ENCODE peak calls at places on chromosomes 6 and 20, in five cellular contexts. G is lower lobe of right lung, Y is pancreas, K is fibroblast of lung, Z is cardiac muscle cell. F is an unnamed sample.

GRCh38 chr6:41901882-41902519 is 6.8 kb upstream of the USP49 start:
- DNase-seq in Y (no peak), K (peak; percentile 39), Z (no peak), G (no peak), F (peak; percentile 39)

GRCh38 chr6:7261030-7261841 is 51.8 kb downstream of the SSR1 start:
- DNase-seq in K (peak; percentile 82), Y (peak; percentile 88), Z (peak; percentile 94), G (peak; percentile 92), F (peak; percentile 91)

GRCh38 chr6:142165227-142165626 is 18.2 kb downstream of the VTA1 start:
- DNase-seq in K (no peak), Y (no peak), G (no peak), Z (no peak), F (no peak)

GRCh38 chr6:55174211-55175013 is at the start of gene HCRTR2:
- DNase-seq in Z (peak; percentile 17), K (peak; percentile 7), Y (no peak), G (no peak), F (no peak)

GRCh38 chr20:23211164-23211563 is 125.0 kb upstream of the CD93 start:
- DNase-seq in Y (no peak), K (no peak), Z (no peak), G (no peak), F (no peak)

GRCh38 chr6:2560140-2560818 is 190.4 kb downstream of the MYLK4 start:
- DNase-seq in G (no peak), Y (no peak), K (no peak), Z (no peak), F (no peak)

GRCh38 chr6:116444991-116445566 is 16.1 kb upstream of the CALHM6 start:
- DNase-seq in G (no peak), Z (no peak), Y (no peak), K (no peak), F (no peak)

GRCh38 chr6:77876300-77876699 is 223.5 kb downstream of the MEI4 start:
- DNase-seq in G (no peak), K (no peak), Z (no peak), Y (no peak), F (no peak)

GRCh38 chr6:53273356-53273755 is 75.4 kb downstream of the ELOVL5 start:
- DNase-seq in G (no peak), Z (no peak), Y (no peak), K (no peak), F (no peak)

GRCh38 chr20:13029687-13030510 is 21.1 kb downstream of the SPTLC3 start:
- DNase-seq in Z (no peak), K (peak; percentile 89), Y (no peak), G (no peak), F (no peak)

GRCh38 chr6:157982297-157982579 is 575 bp downstream of the SYNJ2 start:
- DNase-seq in G (no peak), Z (peak; percentile 58), K (peak; percentile 42), Y (peak; percentile 77), F (peak; percentile 68)

GRCh38 chr20:64079273-64080012 is at the start of gene RGS19:
- DNase-seq in K (peak; percentile 44), G (peak; percentile 91), Y (peak; percentile 91), Z (peak; percentile 86), F (peak; percentile 71)

GRCh38 chr6:85679445-85680123 is 36.9 kb upstream of the SYNCRIP start:
- DNase-seq in K (peak; percentile 18), G (no peak), Y (no peak), Z (no peak), F (no peak)

GRCh38 chr6:63805808-63806572 is 170.4 kb downstream of the PHF3 start:
- DNase-seq in K (peak; percentile 92), Y (no peak), G (no peak), Z (no peak), F (no peak)

GRCh38 chr20:57397693-57398108 is 6.5 kb downstream of the RBM38 start:
- DNase-seq in K (no peak), G (peak; percentile 65), Z (no peak), Y (peak; percentile 48), F (peak; percentile 83)

GRCh38 chr20:5569021-5569420 is 181.2 kb upstream of the SHLD1 start:
- DNase-seq in Z (peak; percentile 46), K (peak; percentile 69), Y (no peak), G (no peak), F (no peak)

GRCh38 chr6:128932061-128932460 is 49.1 kb downstream of the LAMA2 start:
- DNase-seq in Z (no peak), K (peak; percentile 49), Y (no peak), G (no peak), F (no peak)

GRCh38 chr6:119891206-119891605 is 541.6 kb upstream of the MAN1A1 start:
- DNase-seq in Z (no peak), K (no peak), Y (no peak), G (no peak), F (no peak)

GRCh38 chr20:39717976-39718375 is 755.8 kb downstream of the DHX35 start:
- DNase-seq in Y (no peak), G (no peak), K (no peak), Z (peak; percentile 24), F (no peak)

GRCh38 chr6:42140051-42140450 is 2.4 kb downstream of the C6orf132 start:
- DNase-seq in Y (no peak), K (peak; percentile 17), Z (no peak), G (peak; percentile 66), F (peak; percentile 91)

GRCh38 chr6:154930490-154930889 is 64.6 kb upstream of the TIAM2 start:
- DNase-seq in Y (no peak), Z (peak; percentile 44), G (no peak), K (no peak), F (no peak)

GRCh38 chr6:39791850-39792500 is at the start of gene DAAM2:
- DNase-seq in Y (peak; percentile 86), K (peak; percentile 49), Z (peak; percentile 77), G (peak; percentile 72), F (peak; percentile 44)

GRCh38 chr6:10406556-10406955 is 8.3 kb downstream of the TFAP2A start:
- DNase-seq in G (no peak), Z (no peak), K (no peak), Y (no peak), F (no peak)

GRCh38 chr6:31350551-31350950 is 6.4 kb downstream of the HLA-B start:
- DNase-seq in Y (no peak), K (no peak), G (no peak), Z (no peak), F (no peak)

GRCh38 chr6:111874030-111874425 is 776 bp upstream of the FYN start:
- DNase-seq in G (no peak), K (no peak), Z (no peak), Y (no peak), F (peak; percentile 34)

GRCh38 chr6:107819976-107820551 is 4.0 kb downstream of the SCML4 start:
- DNase-seq in Z (peak; percentile 40), Y (no peak), K (no peak), G (no peak), F (no peak)

GRCh38 chr20:34058831-34059230 is 53.2 kb downstream of the EIF2S2 start:
- DNase-seq in Z (peak; percentile 46), G (no peak), K (no peak), Y (no peak), F (no peak)

GRCh38 chr20:57061058-57061900 is 205.2 kb downstream of the BMP7 start:
- DNase-seq in G (no peak), Y (no peak), Z (peak; percentile 53), K (no peak), F (peak; percentile 11)

GRCh38 chr6:34506718-34507117 is 40.8 kb downstream of the PACSIN1 start:
- DNase-seq in Z (no peak), G (peak; percentile 16), K (no peak), Y (peak; percentile 11), F (no peak)

DNA sequence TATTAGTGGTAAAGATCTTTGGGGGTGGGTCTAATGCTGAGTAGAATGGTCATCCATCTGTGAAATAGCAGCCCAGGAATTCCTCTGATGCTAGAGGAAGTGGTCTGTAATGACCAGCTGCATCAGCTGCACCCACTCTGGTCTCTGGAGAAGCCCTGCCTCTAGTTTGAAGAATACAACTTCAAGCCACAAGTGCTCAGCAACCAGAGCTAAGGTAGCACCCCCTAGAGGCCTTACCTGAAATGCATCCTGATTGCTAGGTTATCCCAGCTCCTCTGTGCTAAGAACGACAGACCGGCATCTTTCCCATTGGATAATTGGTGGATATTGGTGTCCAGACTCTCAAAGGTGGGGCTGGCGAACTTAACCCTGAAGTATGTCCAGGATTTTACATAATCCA is 58.2 kb downstream of the DNAH8 start:
- DNase-seq in K (no peak), Z (peak; percentile 3), G (no peak), Y (no peak), F (no peak)
- TF ChIP-seq CTCF in K (peak; percentile 30), Z (peak; percentile 21), G (peak; percentile 44), Y (peak; percentile 18), F (peak; percentile 41)

GRCh38 chr6:27451660-27452390 is 21.1 kb downstream of the ZNF184 start:
- DNase-seq in K (no peak), Y (no peak), Z (no peak), G (no peak), F (no peak)
- H3K9me3 ChIP-seq in K (peaks cover 8% of the 10 kb centered on the region), Y (peaks cover 18% of the 10 kb centered on the region), Z (peaks cover 11% of the 10 kb centered on the region), G (peaks cover 94% of the 10 kb centered on the region), F (peaks cover 94% of the 10 kb centered on the region)

GRCh38 chr20:3786126-3786484 is 435 bp downstream of the CENPB start:
- DNase-seq in G (peak; percentile 77), Z (peak; percentile 60), Y (peak; percentile 74), K (peak; percentile 66), F (peak; percentile 80)

GRCh38 chr20:3786665-3787639 is at the start of gene CENPB:
- DNase-seq in G (peak; percentile 91), Z (peak; percentile 93), K (peak; percentile 81), Y (peak; percentile 97), F (peak; percentile 97)

GRCh38 chr20:3784863-3785239 is 1.7 kb downstream of the CENPB start:
- DNase-seq in Y (no peak), K (no peak), G (no peak), Z (no peak), F (no peak)

GRCh38 chr20:3784226-3784853 is 2.2 kb downstream of the CENPB start:
- DNase-seq in Z (no peak), G (peak; percentile 47), K (no peak), Y (no peak), F (peak; percentile 57)

GRCh38 chr20:3785240-3786125 is 1.1 kb downstream of the CENPB start:
- DNase-seq in K (no peak), G (peak; percentile 63), Y (no peak), Z (no peak), F (peak; percentile 68)
- TF ChIP-seq CTCF in K (no peak), G (no peak), Y (no peak), Z (peak; percentile 4), F (no peak)

DNA sequence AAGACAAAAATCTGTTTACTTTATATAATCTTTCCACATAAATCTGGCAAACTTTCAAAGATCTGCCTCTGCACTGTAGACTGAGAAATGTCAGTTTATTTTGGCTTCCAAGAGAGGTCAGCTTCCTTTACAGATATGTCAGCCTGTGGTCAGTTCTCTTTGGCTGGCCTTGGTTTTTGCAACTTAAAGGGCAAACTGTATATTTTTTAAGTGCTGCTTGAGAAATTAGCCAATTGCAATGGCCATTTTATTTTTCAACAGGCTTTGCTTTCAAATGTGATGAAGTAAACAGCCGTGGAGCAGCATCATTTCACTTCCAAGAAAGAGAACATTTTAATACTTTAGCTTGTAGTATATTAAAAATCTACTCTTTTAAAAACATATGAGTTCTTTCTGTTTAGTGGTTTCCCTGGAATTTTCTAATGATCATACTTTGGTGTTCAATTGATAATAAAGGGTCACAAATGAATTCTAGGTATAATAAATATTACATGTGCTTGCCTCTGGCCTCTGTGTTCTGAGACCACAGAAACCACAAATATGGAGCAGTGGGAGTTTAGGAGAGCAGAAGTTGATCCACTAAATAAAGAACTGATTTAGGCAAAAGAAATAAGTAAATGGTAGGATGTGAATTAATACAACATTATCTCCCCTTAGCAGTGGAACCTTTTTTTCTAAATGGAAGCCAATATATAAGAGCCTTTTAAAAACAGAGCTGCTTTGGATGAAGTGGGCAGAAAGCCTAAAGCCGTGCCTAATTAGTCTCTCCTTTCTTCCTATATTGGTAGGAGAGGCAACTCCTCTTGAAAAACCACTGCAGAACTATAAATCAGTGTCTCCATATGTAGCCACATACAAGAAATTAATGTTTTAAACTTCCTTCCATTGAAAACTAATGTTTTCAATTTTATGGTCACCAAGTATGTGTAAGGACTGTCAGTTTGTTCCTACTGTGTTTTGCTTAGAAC is 16.2 kb downstream of the ADGRB3 start:
- DNase-seq in K (peak; percentile 95), Z (no peak), Y (no peak), G (no peak), F (no peak)
- H3K9me3 ChIP-seq in K (no peaks in the 10 kb centered on the region), Z (no peaks in the 10 kb centered on the region), Y (no peaks in the 10 kb centered on the region), G (no peaks in the 10 kb centered on the region), F (no peaks in the 10 kb centered on the region)

F was measured in mucosa of descending colon.